ENCODE peak calls at places on chromosome 21, in seven cellular contexts. One of them, this sample, is unnamed.

GRCh38 chr21:39132248-39132647 is 51.0 kb downstream of the PSMG1 start:
- DNase-seq in NT2/D1: no peak
- DNase-seq in amygdala: no peak
- DNase-seq in body of pancreas: no peak
- DNase-seq in AG08396: no peak
- DNase-seq in T-helper 17 cell: no peak
- DNase-seq in left cardiac atrium: no peak
- DNase-seq in this sample: no peak

GRCh38 chr21:45463871-45464270 is 58.9 kb downstream of the COL18A1 start:
- DNase-seq in body of pancreas: no peak
- DNase-seq in amygdala: no peak
- DNase-seq in T-helper 17 cell: no peak
- DNase-seq in NT2/D1: no peak
- DNase-seq in AG08396: no peak
- DNase-seq in left cardiac atrium: peak; percentile 13
- DNase-seq in this sample: no peak

GRCh38 chr21:34536820-34537219 is 24.8 kb upstream of the KCNE1 start:
- DNase-seq in left cardiac atrium: no peak
- DNase-seq in AG08396: no peak
- DNase-seq in amygdala: no peak
- DNase-seq in body of pancreas: no peak
- DNase-seq in NT2/D1: no peak
- DNase-seq in T-helper 17 cell: no peak
- DNase-seq in this sample: no peak

GRCh38 chr21:44872568-44873355 is 728 bp downstream of the PTTG1IP start:
- DNase-seq in body of pancreas: peak; percentile 47
- DNase-seq in AG08396: peak; percentile 51
- DNase-seq in left cardiac atrium: peak; percentile 55
- DNase-seq in NT2/D1: no peak
- DNase-seq in T-helper 17 cell: no peak
- DNase-seq in amygdala: no peak
- DNase-seq in this sample: no peak

GRCh38 chr21:15495965-15496364 is 233.8 kb upstream of the USP25 start:
- DNase-seq in NT2/D1: no peak
- DNase-seq in T-helper 17 cell: no peak
- DNase-seq in amygdala: no peak
- DNase-seq in AG08396: no peak
- DNase-seq in body of pancreas: no peak
- DNase-seq in left cardiac atrium: no peak
- DNase-seq in this sample: no peak

GRCh38 chr21:21200103-21200938 is 202.1 kb downstream of the NCAM2 start:
- DNase-seq in T-helper 17 cell: no peak
- DNase-seq in body of pancreas: no peak
- DNase-seq in AG08396: peak; percentile 72
- DNase-seq in NT2/D1: peak; percentile 3
- DNase-seq in left cardiac atrium: peak; percentile 47
- DNase-seq in amygdala: no peak
- DNase-seq in this sample: no peak

GRCh38 chr21:17451364-17451869 is 61.4 kb upstream of the CXADR start:
- DNase-seq in body of pancreas: no peak
- DNase-seq in amygdala: no peak
- DNase-seq in left cardiac atrium: no peak
- DNase-seq in NT2/D1: no peak
- DNase-seq in AG08396: peak; percentile 69
- DNase-seq in T-helper 17 cell: no peak
- DNase-seq in this sample: peak; percentile 38

GRCh38 chr21:34807146-34807880 is 138.5 kb downstream of the CLIC6 start:
- DNase-seq in amygdala: no peak
- DNase-seq in body of pancreas: no peak
- DNase-seq in NT2/D1: peak; percentile 50
- DNase-seq in left cardiac atrium: no peak
- DNase-seq in T-helper 17 cell: peak; percentile 17
- DNase-seq in AG08396: peak; percentile 77
- DNase-seq in this sample: no peak

GRCh38 chr21:14259669-14260458 is 43.9 kb downstream of the RBM11 start:
- DNase-seq in amygdala: no peak
- DNase-seq in AG08396: peak; percentile 41
- DNase-seq in left cardiac atrium: no peak
- DNase-seq in NT2/D1: peak; percentile 81
- DNase-seq in T-helper 17 cell: no peak
- DNase-seq in body of pancreas: no peak
- DNase-seq in this sample: no peak

GRCh38 chr21:27769763-27770162 is 802.9 kb upstream of the ADAMTS5 start:
- DNase-seq in left cardiac atrium: no peak
- DNase-seq in body of pancreas: no peak
- DNase-seq in amygdala: no peak
- DNase-seq in AG08396: no peak
- DNase-seq in T-helper 17 cell: no peak
- DNase-seq in NT2/D1: no peak
- DNase-seq in this sample: no peak

GRCh38 chr21:39668369-39668768 is 55.6 kb downstream of the B3GALT5 start:
- DNase-seq in AG08396: no peak
- DNase-seq in NT2/D1: no peak
- DNase-seq in body of pancreas: no peak
- DNase-seq in left cardiac atrium: no peak
- DNase-seq in amygdala: no peak
- DNase-seq in T-helper 17 cell: no peak
- DNase-seq in this sample: no peak

GRCh38 chr21:42279341-42279871 is 35.8 kb downstream of the TFF3 start:
- DNase-seq in body of pancreas: no peak
- DNase-seq in NT2/D1: no peak
- DNase-seq in amygdala: no peak
- DNase-seq in AG08396: no peak
- DNase-seq in T-helper 17 cell: no peak
- DNase-seq in left cardiac atrium: no peak
- DNase-seq in this sample: no peak

GRCh38 chr21:26877015-26877414 is 31.8 kb upstream of the ADAMTS1 start:
- DNase-seq in left cardiac atrium: no peak
- DNase-seq in T-helper 17 cell: no peak
- DNase-seq in body of pancreas: no peak
- DNase-seq in AG08396: no peak
- DNase-seq in NT2/D1: no peak
- DNase-seq in amygdala: no peak
- DNase-seq in this sample: no peak

GRCh38 chr21:39781331-39781730 is 36.3 kb downstream of the IGSF5 start:
- DNase-seq in T-helper 17 cell: no peak
- DNase-seq in NT2/D1: no peak
- DNase-seq in left cardiac atrium: no peak
- DNase-seq in body of pancreas: no peak
- DNase-seq in AG08396: no peak
- DNase-seq in amygdala: no peak
- DNase-seq in this sample: no peak

GRCh38 chr21:31991356-31992331 is 118.8 kb downstream of the HUNK start:
- DNase-seq in AG08396: no peak
- DNase-seq in body of pancreas: no peak
- DNase-seq in T-helper 17 cell: no peak
- DNase-seq in left cardiac atrium: no peak
- DNase-seq in NT2/D1: no peak
- DNase-seq in amygdala: no peak
- DNase-seq in this sample: no peak

GRCh38 chr21:43648171-43648570 is 11.1 kb downstream of the HSF2BP start:
- DNase-seq in left cardiac atrium: no peak
- DNase-seq in NT2/D1: no peak
- DNase-seq in AG08396: no peak
- DNase-seq in T-helper 17 cell: no peak
- DNase-seq in amygdala: no peak
- DNase-seq in body of pancreas: no peak
- DNase-seq in this sample: no peak

GRCh38 chr21:44509539-44509938 is 30.5 kb downstream of the KRTAP10-1 start:
- DNase-seq in body of pancreas: peak; percentile 93
- DNase-seq in T-helper 17 cell: no peak
- DNase-seq in left cardiac atrium: peak; percentile 76
- DNase-seq in AG08396: peak; percentile 55
- DNase-seq in amygdala: no peak
- DNase-seq in NT2/D1: no peak
- DNase-seq in this sample: no peak